ENCODE peak calls at places on chromosomes 2 and 18, in four cellular contexts. U is foreskin fibroblast, A is fibroblast of pulmonary artery, Q is breast epithelium. N is an unnamed sample.

GRCh38 chr2:161580426-161580825 is 43.8 kb upstream of the SLC4A10 start:
- DNase-seq in A (no peak), U (no peak), Q (no peak), N (no peak)

GRCh38 chr2:102703305-102703704 is 58.5 kb upstream of the TMEM182 start:
- DNase-seq in A (no peak), Q (no peak), U (no peak), N (no peak)

GRCh38 chr2:197122821-197123220 is 187.8 kb downstream of the ANKRD44 start:
- DNase-seq in U (no peak), A (no peak), Q (no peak), N (peak)

GRCh38 chr2:74867841-74868658 is 34.1 kb downstream of the HK2 start:
- DNase-seq in A (peak), U (peak), Q (no peak), N (peak)

GRCh38 chr2:170694316-170694715 is 20.8 kb upstream of the SP5 start:
- DNase-seq in U (no peak), Q (no peak), A (no peak), N (no peak)

GRCh38 chr2:2501454-2502108 is 170.5 kb upstream of the MYT1L start:
- DNase-seq in A (no peak), Q (no peak), U (no peak), N (no peak)

GRCh38 chr2:176502619-176503018 is 233.4 kb downstream of the MTX2 start:
- DNase-seq in A (no peak), U (no peak), Q (no peak), N (no peak)

GRCh38 chr2:178397002-178397605 is 53.9 kb downstream of the PRKRA start:
- DNase-seq in Q (no peak), A (peak), U (no peak), N (no peak)

GRCh38 chr2:153098073-153098472 is 379.7 kb downstream of the ARL6IP6 start:
- DNase-seq in A (no peak), U (no peak), Q (no peak), N (no peak)

GRCh38 chr2:78132391-78133370 is 610.5 kb upstream of the LRRTM4 start:
- DNase-seq in A (no peak), Q (no peak), U (no peak), N (no peak)

GRCh38 chr2:217714268-217714643 is 288.5 kb downstream of the TNS1 start:
- DNase-seq in A (peak), U (no peak), Q (no peak), N (no peak)

GRCh38 chr2:86213699-86214502 is 14.6 kb downstream of the MRPL35 start:
- DNase-seq in A (peak), Q (no peak), U (no peak), N (no peak)

GRCh38 chr2:239400000-239400831 is 604 bp downstream of the HDAC4 start:
- DNase-seq in U (no peak), Q (peak), A (peak), N (no peak)

GRCh38 chr18:36942264-36942663 is 113.3 kb downstream of the KIAA1328 start:
- DNase-seq in U (peak), A (peak), Q (no peak), N (peak)

GRCh38 chr18:5159080-5159479 is 38.0 kb downstream of the AKAIN1 start:
- DNase-seq in U (no peak), Q (no peak), A (no peak), N (no peak)

GRCh38 chr2:212484563-212485080 is 54.0 kb downstream of the ERBB4 start:
- DNase-seq in A (no peak), U (no peak), Q (no peak), N (peak)

GRCh38 chr2:149068996-149069888 is 30.7 kb downstream of the LYPD6B start:
- DNase-seq in A (peak), U (no peak), Q (no peak), N (peak)

GRCh38 chr2:10214179-10214578 is 88.5 kb upstream of the HPCAL1 start:
- DNase-seq in A (no peak), Q (no peak), U (no peak), N (no peak)

GRCh38 chr2:211396815-211397214 is 840.4 kb downstream of the CPS1 start:
- DNase-seq in U (no peak), Q (no peak), A (no peak), N (no peak)

GRCh38 chr2:134771313-134771801 is 52.6 kb upstream of the TMEM163 start:
- DNase-seq in Q (no peak), A (peak), U (no peak), N (no peak)

GRCh38 chr2:72214429-72215143 is 66.9 kb upstream of the CYP26B1 start:
- DNase-seq in A (peak), U (peak), Q (no peak), N (peak)

GRCh38 chr2:233813236-233814062 is 35.3 kb downstream of the MROH2A start:
- DNase-seq in Q (no peak), A (no peak), U (no peak), N (no peak)

GRCh38 chr2:91975130-91975491 is 2896.1 kb upstream of the TEKT4 start:
- DNase-seq in Q (no peak), A (no peak), U (no peak), N (no peak)

GRCh38 chr18:62458346-62458745 is 64.5 kb upstream of the ZCCHC2 start:
- DNase-seq in A (no peak), U (no peak), Q (no peak), N (no peak)

GRCh38 chr2:42238644-42239288 is 69.6 kb downstream of the EML4 start:
- DNase-seq in Q (no peak), U (no peak), A (peak), N (no peak)

GRCh38 chr2:194602750-194603149 is 1054.3 kb upstream of the SLC39A10 start:
- DNase-seq in A (no peak), Q (no peak), U (no peak), N (no peak)

GRCh38 chr2:202064206-202064880 is 8.7 kb upstream of the KIAA2012 start:
- DNase-seq in U (peak), Q (no peak), A (peak), N (peak)

GRCh38 chr18:40583671-40584070 is 1371.4 kb upstream of the PIK3C3 start:
- DNase-seq in Q (no peak), A (no peak), U (no peak), N (no peak)

GRCh38 chr2:212424090-212424489 is 114.5 kb downstream of the ERBB4 start:
- DNase-seq in U (no peak), Q (no peak), A (no peak), N (no peak)

GRCh38 chr2:32124660-32125059 is 41.0 kb upstream of the SLC30A6 start:
- DNase-seq in A (no peak), Q (no peak), U (no peak), N (no peak)

GRCh38 chr18:45449761-45450227 is 165.5 kb upstream of the SLC14A2 start:
- DNase-seq in Q (no peak), U (peak), A (no peak), N (no peak)

GRCh38 chr2:38245114-38245641 is 131.9 kb downstream of the ATL2 start:
- DNase-seq in Q (no peak), U (no peak), A (no peak), N (peak)

GRCh38 chr2:320561-320960 is 32.7 kb upstream of the ALKAL2 start:
- DNase-seq in Q (no peak), U (no peak), A (no peak), N (no peak)

GRCh38 chr2:316381-316780 is 28.5 kb upstream of the ALKAL2 start:
- DNase-seq in Q (no peak), A (no peak), U (no peak), N (no peak)

GRCh38 chr2:319059-319600 is 31.2 kb upstream of the ALKAL2 start:
- DNase-seq in Q (no peak), U (no peak), A (no peak), N (no peak)

GRCh38 chr2:314561-315336 is 26.9 kb upstream of the ALKAL2 start:
- DNase-seq in U (no peak), A (no peak), Q (no peak), N (no peak)

DNA sequence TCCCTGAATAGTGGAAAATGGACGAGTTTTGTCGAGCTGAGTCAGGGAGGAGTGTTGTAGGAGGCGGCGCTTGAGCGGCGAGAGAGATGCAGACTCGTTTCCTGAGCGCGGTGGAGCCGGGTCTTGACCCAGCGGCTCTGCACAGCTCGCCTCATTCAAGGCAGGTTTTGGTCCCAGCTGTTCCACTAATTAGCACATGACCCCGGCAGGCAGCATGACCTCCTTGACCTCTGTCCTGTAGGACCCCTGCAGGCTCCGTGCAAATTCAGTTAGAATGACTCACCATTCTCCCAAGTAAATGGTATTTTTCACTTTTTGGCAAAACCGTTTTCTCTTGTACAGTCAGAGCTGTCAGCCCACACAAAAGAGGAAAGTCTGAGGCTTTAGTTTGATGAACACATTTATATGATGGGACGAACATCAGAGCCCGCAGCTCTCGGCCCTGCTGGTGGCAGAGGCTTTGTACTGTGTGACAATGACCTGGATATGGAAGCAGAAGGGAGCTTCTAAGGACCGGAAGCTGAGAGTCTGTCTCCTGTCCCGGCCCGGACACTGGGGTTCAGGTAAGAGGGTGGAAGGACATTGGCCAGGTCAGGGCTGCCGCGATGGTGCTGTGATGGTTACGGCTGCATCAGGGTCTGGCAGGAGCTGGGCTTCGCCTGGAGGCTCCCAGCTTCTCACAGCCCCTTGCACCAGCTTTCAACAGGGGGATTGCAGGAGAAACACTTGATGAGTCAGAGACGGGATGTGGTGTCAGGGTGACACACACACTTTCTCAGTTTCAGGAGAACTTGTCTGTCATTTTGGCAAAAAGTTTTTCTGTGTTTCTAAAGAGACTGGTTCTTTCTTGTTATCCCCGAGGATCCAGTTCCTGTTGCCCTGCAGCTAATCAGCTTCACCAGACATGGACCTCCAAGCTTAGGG is 29.9 kb upstream of the ALKAL2 start:
- DNase-seq in Q (no peak), U (peak), A (peak), N (peak)
- H3K4me3 ChIP-seq in Q (no peak), U (no peak), A (no peak), N (peak)

GRCh38 chr2:200308421-200309295 is 2.2 kb downstream of the SPATS2L start:
- DNase-seq in U (no peak), A (peak), Q (no peak), N (no peak)

GRCh38 chr2:200308001-200308400 is 1.5 kb downstream of the SPATS2L start:
- DNase-seq in U (peak), A (peak), Q (no peak), N (no peak)

GRCh38 chr2:200305797-200306718 is at the start of gene SPATS2L:
- DNase-seq in A (peak), Q (peak), U (peak), N (no peak)

GRCh38 chr2:200306969-200307811 is 697 bp downstream of the SPATS2L start:
- DNase-seq in A (peak), U (peak), Q (no peak), N (no peak)

DNA sequence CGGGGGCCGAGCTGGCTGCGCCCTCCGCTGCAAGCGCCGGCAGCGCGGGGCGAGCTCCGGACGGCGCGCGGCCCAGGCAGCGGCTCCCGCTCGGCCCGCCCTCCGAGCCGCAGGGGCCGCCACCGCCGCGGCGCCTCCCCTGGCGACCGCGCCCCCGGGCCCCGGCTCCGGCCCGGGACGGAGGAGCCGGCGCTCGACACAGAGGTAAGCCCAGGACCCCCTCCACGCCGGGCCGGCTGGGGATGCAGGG is 151 bp downstream of the SPATS2L start:
- DNase-seq in U (no peak), A (no peak), Q (no peak), N (no peak)
- H3K4me3 ChIP-seq in U (peak), A (peak), Q (peak), N (peak)

DNA sequence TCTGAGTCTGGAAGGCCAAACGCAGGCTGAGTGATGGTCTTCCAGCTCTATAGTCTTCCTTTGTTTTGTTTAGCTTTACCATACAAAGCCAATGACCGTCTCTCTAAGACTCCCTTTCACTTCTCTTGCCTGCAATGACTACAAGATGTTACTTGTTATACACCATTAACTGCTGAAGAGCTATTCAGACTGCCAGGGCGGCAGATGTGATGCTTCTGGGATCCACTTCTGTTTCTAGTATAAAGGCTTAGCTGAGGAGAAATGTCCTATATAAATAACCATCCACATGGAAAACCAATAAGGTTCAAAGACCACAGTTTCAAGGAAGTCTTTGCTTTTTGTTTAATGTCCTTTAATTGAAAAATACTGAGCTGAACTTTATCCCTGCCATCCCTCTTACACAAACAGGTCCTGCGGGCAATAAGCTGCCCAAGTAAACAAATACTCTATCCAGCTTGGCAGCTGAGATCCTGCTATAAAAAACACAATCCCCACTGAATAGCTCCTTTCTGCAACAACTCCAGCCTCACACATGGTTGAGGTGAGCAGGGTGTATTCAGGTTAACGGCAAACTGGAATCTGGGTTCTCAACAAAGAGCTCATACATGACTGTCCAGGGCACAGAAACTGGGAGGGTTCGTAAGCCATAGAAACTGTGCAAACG is 124.6 kb downstream of the VIT start:
- DNase-seq in U (no peak), Q (no peak), A (no peak), N (no peak)
- H3K4me3 ChIP-seq in U (no peak), Q (no peak), A (no peak), N (no peak)

DNA sequence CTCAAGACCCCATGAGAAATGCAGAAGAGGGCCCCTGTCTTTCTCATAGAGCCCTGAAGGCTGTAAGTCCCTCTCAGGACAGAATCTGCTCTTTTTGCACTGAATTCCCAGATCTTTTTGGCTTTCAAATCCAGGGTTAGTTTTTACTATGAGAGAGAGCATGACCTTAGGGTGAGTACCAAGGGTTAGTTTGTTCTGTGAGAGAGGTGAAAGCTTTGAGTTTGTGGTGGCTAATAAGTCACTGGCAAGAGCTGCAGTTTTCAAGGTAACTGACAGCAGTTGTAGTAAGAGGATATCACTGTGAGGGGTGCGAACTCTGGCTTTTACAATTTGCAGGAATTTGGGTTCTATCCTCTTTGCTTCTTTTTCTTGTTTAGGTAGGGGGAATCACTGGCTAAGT is 248.4 kb upstream of the KCNH7 start:
- DNase-seq in U (no peak), Q (no peak), A (no peak), N (no peak)
- H3K4me3 ChIP-seq in U (no peak), Q (no peak), A (no peak), N (no peak)

GRCh38 chr18:55422456-55423185 is 165.4 kb downstream of the TCF4 start:
- DNase-seq in U (no peak), Q (no peak), A (peak), N (no peak)
- H3K4me3 ChIP-seq in U (peak), Q (peak), A (peak), N (peak)